ENCODE peak calls at places on chromosomes 7 and 10, in seven cellular contexts. G is AG04450, C is hippocampal formation, H is nucleus accumbens, B is Ammon's horn, A is brain microvascular endothelial cell, T is frontal cortex. R is an unnamed sample.

GRCh38 chr7:46953008-46953407 is 628.9 kb downstream of the TNS3 start:
- DNase-seq in B (no peak), H (no peak), G (no peak), T (no peak), C (no peak), A (no peak), R (no peak)

GRCh38 chr7:30430300-30430699 is 48.3 kb downstream of the NOD1 start:
- DNase-seq in B (peak; percentile 56), G (no peak), H (no peak), T (no peak), A (no peak), C (no peak), R (no peak)

GRCh38 chr10:84138478-84139125 is 707 bp upstream of the GHITM start:
- DNase-seq in G (no peak), A (no peak), T (no peak), B (no peak), H (no peak), C (no peak), R (no peak)

GRCh38 chr10:97888641-97889262 is 39.1 kb downstream of the GOLGA7B start:
- DNase-seq in H (peak; percentile 10), B (no peak), C (no peak), A (peak; percentile 32), T (no peak), G (no peak), R (peak; percentile 61)

GRCh38 chr10:124993728-124994451 is 52.0 kb downstream of the ZRANB1 start:
- DNase-seq in H (no peak), G (no peak), B (no peak), C (no peak), T (no peak), A (no peak), R (no peak)

GRCh38 chr7:28112056-28112455 is 68.5 kb downstream of the JAZF1 start:
- DNase-seq in B (no peak), T (no peak), H (no peak), G (no peak), C (no peak), A (no peak), R (no peak)

GRCh38 chr7:28407643-28408042 is 4.7 kb upstream of the CREB5 start:
- DNase-seq in H (peak; percentile 31), G (no peak), A (peak; percentile 68), B (peak; percentile 19), T (no peak), C (no peak), R (no peak)

GRCh38 chr7:116445447-116445846 is 54.1 kb upstream of the CAV2 start:
- DNase-seq in T (no peak), B (no peak), C (no peak), A (no peak), G (no peak), H (no peak), R (no peak)

GRCh38 chr10:260819-261429 is 125.7 kb downstream of the ZMYND11 start:
- DNase-seq in T (no peak), A (no peak), B (no peak), G (no peak), C (no peak), H (no peak), R (no peak)

GRCh38 chr10:22320591-22321155 is at the start of gene BMI1:
- DNase-seq in A (peak; percentile 50), B (peak; percentile 85), G (peak; percentile 33), C (peak; percentile 83), H (peak; percentile 81), T (peak; percentile 94), R (no peak)